ENCODE peak calls at places on chromosomes 5 and 9, in four cellular contexts. One of them, this sample, is unnamed.

GRCh38 chr9:120151149-120151548 is 428.8 kb downstream of the CDK5RAP2 start:
- DNase-seq in AG09319: no peak
- DNase-seq in GM12878: no peak
- DNase-seq in OCI-LY7: no peak
- DNase-seq in this sample: no peak

GRCh38 chr9:91199739-91200497 is 161.8 kb downstream of the AUH start:
- DNase-seq in AG09319: no peak
- DNase-seq in GM12878: no peak
- DNase-seq in OCI-LY7: no peak
- DNase-seq in this sample: no peak

GRCh38 chr9:91451431-91452270 is 28.0 kb upstream of the NFIL3 start:
- DNase-seq in AG09319: no peak
- DNase-seq in GM12878: no peak
- DNase-seq in OCI-LY7: no peak
- DNase-seq in this sample: no peak

GRCh38 chr5:171386861-171387254 is 791 bp upstream of the NPM1 start:
- DNase-seq in AG09319: no peak
- DNase-seq in GM12878: no peak
- DNase-seq in OCI-LY7: no peak
- DNase-seq in this sample: no peak

GRCh38 chr9:18379073-18379811 is 94.7 kb upstream of the ADAMTSL1 start:
- DNase-seq in AG09319: peak
- DNase-seq in GM12878: no peak
- DNase-seq in OCI-LY7: no peak
- DNase-seq in this sample: peak

GRCh38 chr9:86703346-86703745 is 244.0 kb downstream of the GAS1 start:
- DNase-seq in AG09319: no peak
- DNase-seq in GM12878: no peak
- DNase-seq in OCI-LY7: no peak
- DNase-seq in this sample: no peak

GRCh38 chr9:137171149-137172063 is at the start of gene TMEM210:
- DNase-seq in AG09319: no peak
- DNase-seq in GM12878: no peak
- DNase-seq in OCI-LY7: no peak
- DNase-seq in this sample: no peak

GRCh38 chr9:113219972-113220371 is 1.1 kb downstream of the FKBP15 start:
- DNase-seq in AG09319: no peak
- DNase-seq in GM12878: peak
- DNase-seq in OCI-LY7: peak
- DNase-seq in this sample: no peak

GRCh38 chr5:90503596-90503995 is 25.8 kb downstream of the LYSMD3 start:
- DNase-seq in AG09319: no peak
- DNase-seq in GM12878: no peak
- DNase-seq in OCI-LY7: no peak
- DNase-seq in this sample: no peak

GRCh38 chr9:2645569-2645968 is 24.0 kb downstream of the VLDLR start:
- DNase-seq in AG09319: no peak
- DNase-seq in GM12878: peak
- DNase-seq in OCI-LY7: no peak
- DNase-seq in this sample: no peak

GRCh38 chr5:35016179-35017056 is 31.3 kb downstream of the AGXT2 start:
- DNase-seq in AG09319: no peak
- DNase-seq in GM12878: no peak
- DNase-seq in OCI-LY7: no peak
- DNase-seq in this sample: no peak

GRCh38 chr9:110089681-110090370 is 118.1 kb downstream of the C9orf152 start:
- DNase-seq in AG09319: no peak
- DNase-seq in GM12878: no peak
- DNase-seq in OCI-LY7: no peak
- DNase-seq in this sample: no peak

GRCh38 chr9:85703398-85703797 is 38.4 kb downstream of the AGTPBP1 start:
- DNase-seq in AG09319: no peak
- DNase-seq in GM12878: no peak
- DNase-seq in OCI-LY7: no peak
- DNase-seq in this sample: no peak

GRCh38 chr9:105128908-105129307 is 115.5 kb upstream of the SLC44A1 start:
- DNase-seq in AG09319: no peak
- DNase-seq in GM12878: no peak
- DNase-seq in OCI-LY7: no peak
- DNase-seq in this sample: no peak

GRCh38 chr5:34001231-34001935 is 6.5 kb downstream of the AMACR start:
- DNase-seq in AG09319: no peak
- DNase-seq in GM12878: no peak
- DNase-seq in OCI-LY7: no peak
- DNase-seq in this sample: no peak

GRCh38 chr5:128632264-128632663 is 94.2 kb upstream of the FBN2 start:
- DNase-seq in AG09319: no peak
- DNase-seq in GM12878: no peak
- DNase-seq in OCI-LY7: no peak
- DNase-seq in this sample: no peak

GRCh38 chr5:31478901-31479300 is 53.0 kb downstream of the DROSHA start:
- DNase-seq in AG09319: no peak
- DNase-seq in GM12878: no peak
- DNase-seq in OCI-LY7: no peak
- DNase-seq in this sample: no peak

GRCh38 chr5:64176301-64176700 is 10.7 kb downstream of the RNF180 start:
- DNase-seq in AG09319: no peak
- DNase-seq in GM12878: no peak
- DNase-seq in OCI-LY7: no peak
- DNase-seq in this sample: no peak

GRCh38 chr9:85723220-85723619 is 18.5 kb downstream of the AGTPBP1 start:
- DNase-seq in AG09319: no peak
- DNase-seq in GM12878: no peak
- DNase-seq in OCI-LY7: no peak
- DNase-seq in this sample: no peak

GRCh38 chr5:95530441-95530840 is 24.3 kb downstream of the SKIC3 start:
- DNase-seq in AG09319: no peak
- DNase-seq in GM12878: no peak
- DNase-seq in OCI-LY7: no peak
- DNase-seq in this sample: no peak

GRCh38 chr9:75299324-75299723 is 211.0 kb downstream of the OSTF1 start:
- DNase-seq in AG09319: no peak
- DNase-seq in GM12878: no peak
- DNase-seq in OCI-LY7: peak
- DNase-seq in this sample: no peak

GRCh38 chr5:142087920-142088679 is 20.5 kb upstream of the NDFIP1 start:
- DNase-seq in AG09319: no peak
- DNase-seq in GM12878: no peak
- DNase-seq in OCI-LY7: no peak
- DNase-seq in this sample: no peak

GRCh38 chr5:133930824-133931111 is 37.7 kb downstream of the C5orf15 start:
- DNase-seq in AG09319: no peak
- DNase-seq in GM12878: no peak
- DNase-seq in OCI-LY7: no peak
- DNase-seq in this sample: no peak

GRCh38 chr5:173242079-173242478 is 7.1 kb upstream of the NKX2-5 start:
- DNase-seq in AG09319: no peak
- DNase-seq in GM12878: no peak
- DNase-seq in OCI-LY7: no peak
- DNase-seq in this sample: no peak

GRCh38 chr9:928363-929042 is 48.0 kb upstream of the DMRT3 start:
- DNase-seq in AG09319: no peak
- DNase-seq in GM12878: no peak
- DNase-seq in OCI-LY7: peak
- DNase-seq in this sample: no peak
- TF ChIP-seq CTCF in AG09319: peak
- TF ChIP-seq CTCF in GM12878: peak
- TF ChIP-seq CTCF in OCI-LY7: peak
- TF ChIP-seq CTCF in this sample: peak

GRCh38 chr5:27020965-27021364 is 17.4 kb downstream of the CDH9 start:
- DNase-seq in AG09319: no peak
- DNase-seq in GM12878: no peak
- DNase-seq in OCI-LY7: no peak
- DNase-seq in this sample: no peak
- TF ChIP-seq CTCF in AG09319: no peak
- TF ChIP-seq CTCF in GM12878: peak
- TF ChIP-seq CTCF in OCI-LY7: no peak
- TF ChIP-seq CTCF in this sample: peak

DNA sequence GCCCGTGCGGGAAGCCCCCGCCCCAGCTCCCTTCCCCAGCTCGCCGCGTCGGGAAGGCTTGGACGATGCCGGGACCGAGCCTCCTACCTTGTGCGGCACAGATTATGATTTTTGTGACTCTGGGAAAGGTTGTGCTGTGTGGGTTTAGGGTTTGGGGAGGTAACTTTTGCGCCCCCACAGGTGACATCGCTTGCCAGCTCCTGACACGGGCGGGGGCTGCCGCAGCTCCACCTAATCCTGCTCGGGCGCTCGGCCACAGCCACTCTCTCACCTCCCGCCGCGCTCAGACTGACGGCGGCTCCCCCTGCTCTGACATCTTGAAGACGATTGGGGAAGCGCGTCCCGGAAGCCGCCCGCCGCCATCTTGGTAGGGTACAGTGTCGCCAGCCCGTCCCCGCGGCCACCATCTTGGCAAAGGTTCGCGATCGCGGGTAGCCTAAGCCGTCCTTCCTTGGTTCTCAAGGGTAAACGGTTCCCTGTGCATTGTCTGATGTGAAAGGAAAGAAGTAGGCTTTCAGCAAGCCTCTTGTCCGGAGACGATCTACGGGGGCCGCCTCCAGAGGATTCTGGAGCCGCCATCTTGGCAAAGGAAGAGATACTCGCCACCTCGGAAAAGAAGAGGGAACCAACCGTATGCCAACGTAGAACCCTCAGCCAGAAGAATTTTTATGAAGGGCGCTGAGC is 1.7 kb upstream of the NR3C1 start:
- DNase-seq in AG09319: peak
- DNase-seq in GM12878: no peak
- DNase-seq in OCI-LY7: peak
- DNase-seq in this sample: no peak
- TF ChIP-seq CTCF in AG09319: peak
- TF ChIP-seq CTCF in GM12878: peak
- TF ChIP-seq CTCF in OCI-LY7: peak
- TF ChIP-seq CTCF in this sample: no peak

DNA sequence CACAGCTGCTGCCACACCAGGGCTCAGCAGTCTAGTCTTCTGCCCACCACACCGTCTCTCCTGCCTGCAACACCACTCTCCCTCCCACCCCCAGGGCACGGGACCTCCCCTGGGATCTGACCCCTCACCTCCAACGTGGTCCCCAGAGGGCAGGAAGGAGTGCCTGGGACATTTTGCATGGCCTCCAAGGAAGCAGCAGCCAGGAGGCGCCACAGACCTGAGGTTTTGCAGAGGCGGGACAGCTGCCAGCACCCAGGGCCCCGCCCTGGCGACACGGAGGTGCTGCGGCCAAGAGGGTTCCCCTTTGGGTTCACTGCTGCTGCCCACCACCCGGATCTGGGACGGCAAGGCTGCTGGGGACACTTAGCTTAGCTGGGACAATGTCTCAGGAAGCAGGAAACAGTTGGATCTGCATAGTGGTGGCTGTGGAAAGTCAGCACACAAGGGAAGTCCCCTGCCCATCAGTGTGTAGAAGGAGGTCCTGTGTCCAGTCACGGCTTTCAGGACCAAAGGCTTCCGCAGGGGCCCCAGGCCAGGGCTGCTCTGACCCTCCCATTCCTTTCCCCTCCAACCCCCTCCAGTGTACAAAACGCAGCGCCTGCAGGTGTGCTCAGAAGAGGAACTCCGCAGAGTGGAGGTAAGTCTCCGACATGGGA is 13.8 kb downstream of the PROP1 start:
- DNase-seq in AG09319: no peak
- DNase-seq in GM12878: no peak
- DNase-seq in OCI-LY7: peak
- DNase-seq in this sample: no peak
- TF ChIP-seq CTCF in AG09319: no peak
- TF ChIP-seq CTCF in GM12878: peak
- TF ChIP-seq CTCF in OCI-LY7: peak
- TF ChIP-seq CTCF in this sample: peak

GRCh38 chr5:165502893-165503696 is 1997.7 kb downstream of the MAT2B start:
- DNase-seq in AG09319: no peak
- DNase-seq in GM12878: no peak
- DNase-seq in OCI-LY7: no peak
- DNase-seq in this sample: no peak

GRCh38 chr5:165495829-165496380 is 1990.5 kb downstream of the MAT2B start:
- DNase-seq in AG09319: no peak
- DNase-seq in GM12878: no peak
- DNase-seq in OCI-LY7: no peak
- DNase-seq in this sample: peak

DNA sequence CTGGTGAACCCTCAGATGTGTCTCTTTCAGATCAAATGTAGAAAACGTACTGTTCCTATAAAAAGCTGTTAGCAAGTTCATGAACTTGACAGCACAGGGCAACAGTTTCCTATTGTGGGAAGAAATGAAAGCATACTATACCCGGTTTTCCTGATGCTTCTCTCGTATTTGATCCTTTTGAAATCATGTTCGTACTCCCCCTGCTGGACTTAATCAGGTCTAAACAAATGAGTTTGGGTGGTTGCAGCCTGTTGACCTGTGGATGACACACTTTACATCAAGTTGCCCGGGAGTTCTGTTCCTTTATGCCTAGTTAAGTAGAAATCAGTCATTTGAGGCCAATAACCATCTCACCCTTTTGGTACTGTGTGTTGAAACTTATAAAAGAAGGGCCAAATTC is 1992.3 kb downstream of the MAT2B start:
- DNase-seq in AG09319: no peak
- DNase-seq in GM12878: no peak
- DNase-seq in OCI-LY7: no peak
- DNase-seq in this sample: no peak
- TF ChIP-seq CTCF in AG09319: no peak
- TF ChIP-seq CTCF in GM12878: peak
- TF ChIP-seq CTCF in OCI-LY7: peak
- TF ChIP-seq CTCF in this sample: peak

DNA sequence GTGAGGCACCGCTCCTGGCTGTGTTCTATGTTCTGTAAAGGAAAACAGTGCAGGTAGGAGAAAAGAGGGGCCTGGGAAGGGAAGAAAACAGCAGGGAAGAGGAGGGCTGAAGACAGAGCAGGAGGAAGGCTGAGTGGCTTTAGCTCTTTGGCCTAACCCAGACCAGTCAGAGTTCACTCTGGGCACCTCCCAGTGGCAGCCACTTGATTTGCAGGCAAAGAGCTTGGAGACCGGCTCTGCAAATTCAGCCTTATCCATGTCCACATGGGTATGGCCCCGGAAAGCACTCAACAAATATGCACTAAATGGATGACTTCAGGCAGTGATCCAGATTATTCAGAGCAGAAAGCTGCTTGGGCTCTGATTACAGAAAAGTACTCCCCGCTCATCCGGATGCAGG is 4.4 kb upstream of the RNU6ATAC start:
- DNase-seq in AG09319: no peak
- DNase-seq in GM12878: no peak
- DNase-seq in OCI-LY7: no peak
- DNase-seq in this sample: no peak
- TF ChIP-seq CTCF in AG09319: no peak
- TF ChIP-seq CTCF in GM12878: no peak
- TF ChIP-seq CTCF in OCI-LY7: peak
- TF ChIP-seq CTCF in this sample: no peak

DNA sequence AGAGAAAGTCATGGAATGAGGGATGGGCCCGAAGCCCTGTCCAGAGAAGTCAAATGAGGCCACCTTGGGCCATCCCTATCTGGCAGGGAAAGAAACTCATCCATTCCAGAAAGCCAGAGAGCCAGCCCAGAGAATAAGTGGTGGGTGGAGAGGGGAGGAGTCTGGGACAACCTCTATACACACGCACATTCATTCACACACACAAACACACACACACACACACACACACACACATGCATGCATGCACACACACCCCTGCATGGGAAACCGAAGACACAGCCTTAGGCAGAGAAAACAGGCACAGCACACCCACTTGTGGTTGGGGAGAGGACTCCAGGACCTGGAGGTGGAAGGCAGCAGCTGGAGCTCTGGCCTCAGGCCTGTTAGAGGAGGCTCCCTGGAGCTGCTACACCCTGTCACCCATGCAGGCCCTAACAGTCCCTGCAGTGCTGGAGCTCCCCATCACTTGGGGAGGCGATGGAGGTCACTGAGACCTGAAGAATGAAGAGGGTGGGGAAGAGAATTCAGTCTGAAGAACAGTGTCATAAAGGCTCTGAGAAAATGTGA is 38.0 kb downstream of the TGFBI start:
- DNase-seq in AG09319: peak
- DNase-seq in GM12878: no peak
- DNase-seq in OCI-LY7: peak
- DNase-seq in this sample: no peak
- TF ChIP-seq CTCF in AG09319: peak
- TF ChIP-seq CTCF in GM12878: no peak
- TF ChIP-seq CTCF in OCI-LY7: no peak
- TF ChIP-seq CTCF in this sample: no peak